ENCODE peak calls at places on chromosome X, in four cellular contexts. One of them, this sample, is unnamed.

GRCh38 chrX:74232859-74233258 is 71.1 kb upstream of the ZCCHC13 start:
- DNase-seq in NCI-H1105 treated with DMSO at 0.1 percent for 48 hours: no peak
- DNase-seq in activated T-cell treated with anti-CD3 and anti-CD28 coated beads, Interleukin-2, amount 50 U/mL, for 4 hours: no peak
- DNase-seq in CD8-positive, alpha-beta T cell: no peak
- DNase-seq in this sample: peak; percentile 6

GRCh38 chrX:70030242-70030823 is 19.4 kb downstream of the AWAT2 start:
- DNase-seq in NCI-H1105 treated with DMSO at 0.1 percent for 48 hours: peak; percentile 38
- DNase-seq in CD8-positive, alpha-beta T cell: peak; percentile 54
- DNase-seq in activated T-cell treated with anti-CD3 and anti-CD28 coated beads, Interleukin-2, amount 50 U/mL, for 4 hours: peak; percentile 23
- DNase-seq in this sample: peak; percentile 22

GRCh38 chrX:123920065-123920785 is 41.3 kb upstream of the STAG2 start:
- DNase-seq in CD8-positive, alpha-beta T cell: no peak
- DNase-seq in activated T-cell treated with anti-CD3 and anti-CD28 coated beads, Interleukin-2, amount 50 U/mL, for 4 hours: no peak
- DNase-seq in NCI-H1105 treated with DMSO at 0.1 percent for 48 hours: no peak
- DNase-seq in this sample: peak; percentile 32

GRCh38 chrX:20514358-20514757 is 247.6 kb upstream of the RPS6KA3 start:
- DNase-seq in activated T-cell treated with anti-CD3 and anti-CD28 coated beads, Interleukin-2, amount 50 U/mL, for 4 hours: no peak
- DNase-seq in NCI-H1105 treated with DMSO at 0.1 percent for 48 hours: no peak
- DNase-seq in CD8-positive, alpha-beta T cell: no peak
- DNase-seq in this sample: peak; percentile 79

GRCh38 chrX:46704767-46705386 is 54.0 kb downstream of the SLC9A7 start:
- DNase-seq in activated T-cell treated with anti-CD3 and anti-CD28 coated beads, Interleukin-2, amount 50 U/mL, for 4 hours: no peak
- DNase-seq in CD8-positive, alpha-beta T cell: no peak
- DNase-seq in NCI-H1105 treated with DMSO at 0.1 percent for 48 hours: no peak
- DNase-seq in this sample: no peak

GRCh38 chrX:39337461-39337860 is 536.2 kb downstream of the MID1IP1 start:
- DNase-seq in NCI-H1105 treated with DMSO at 0.1 percent for 48 hours: peak; percentile 70
- DNase-seq in CD8-positive, alpha-beta T cell: no peak
- DNase-seq in activated T-cell treated with anti-CD3 and anti-CD28 coated beads, Interleukin-2, amount 50 U/mL, for 4 hours: no peak
- DNase-seq in this sample: no peak

GRCh38 chrX:129958814-129959492 is 23.5 kb upstream of the BCORL1 start:
- DNase-seq in CD8-positive, alpha-beta T cell: no peak
- DNase-seq in NCI-H1105 treated with DMSO at 0.1 percent for 48 hours: no peak
- DNase-seq in activated T-cell treated with anti-CD3 and anti-CD28 coated beads, Interleukin-2, amount 50 U/mL, for 4 hours: no peak
- DNase-seq in this sample: no peak

GRCh38 chrX:56729152-56729557 is at the start of gene NBDY:
- DNase-seq in CD8-positive, alpha-beta T cell: peak; percentile 58
- DNase-seq in activated T-cell treated with anti-CD3 and anti-CD28 coated beads, Interleukin-2, amount 50 U/mL, for 4 hours: no peak
- DNase-seq in NCI-H1105 treated with DMSO at 0.1 percent for 48 hours: peak; percentile 69
- DNase-seq in this sample: peak; percentile 66

GRCh38 chrX:53494427-53494826 is 60.3 kb upstream of the HSD17B10 start:
- DNase-seq in CD8-positive, alpha-beta T cell: no peak
- DNase-seq in activated T-cell treated with anti-CD3 and anti-CD28 coated beads, Interleukin-2, amount 50 U/mL, for 4 hours: no peak
- DNase-seq in NCI-H1105 treated with DMSO at 0.1 percent for 48 hours: peak; percentile 1
- DNase-seq in this sample: no peak

GRCh38 chrX:154313147-154313546 is 17.6 kb downstream of the TKTL1 start:
- DNase-seq in CD8-positive, alpha-beta T cell: no peak
- DNase-seq in NCI-H1105 treated with DMSO at 0.1 percent for 48 hours: no peak
- DNase-seq in activated T-cell treated with anti-CD3 and anti-CD28 coated beads, Interleukin-2, amount 50 U/mL, for 4 hours: no peak
- DNase-seq in this sample: no peak

GRCh38 chrX:113868169-113868568 is 715.7 kb upstream of the HTR2C start:
- DNase-seq in CD8-positive, alpha-beta T cell: no peak
- DNase-seq in NCI-H1105 treated with DMSO at 0.1 percent for 48 hours: no peak
- DNase-seq in activated T-cell treated with anti-CD3 and anti-CD28 coated beads, Interleukin-2, amount 50 U/mL, for 4 hours: no peak
- DNase-seq in this sample: no peak

This sample was measured in Caki2.